ENCODE peak calls at places on chromosomes 3 and 15, in five cellular contexts. One of them, this sample, is unnamed.

GRCh38 chr3:81302045-81302444 is 459.4 kb downstream of the GBE1 start:
- DNase-seq in ELR: peak; percentile 66
- DNase-seq in A549: peak; percentile 45
- DNase-seq in T-cell: no peak
- DNase-seq in AG10803: peak; percentile 58
- DNase-seq in this sample: no peak

GRCh38 chr15:64050281-64051092 is 4.2 kb upstream of the DAPK2 start:
- DNase-seq in ELR: no peak
- DNase-seq in A549: peak; percentile 52
- DNase-seq in T-cell: no peak
- DNase-seq in AG10803: no peak
- DNase-seq in this sample: no peak

GRCh38 chr3:64399205-64399800 is 174.0 kb upstream of the PRICKLE2 start:
- DNase-seq in ELR: peak; percentile 76
- DNase-seq in A549: peak; percentile 35
- DNase-seq in T-cell: no peak
- DNase-seq in AG10803: peak; percentile 65
- DNase-seq in this sample: no peak

GRCh38 chr3:161890147-161890625 is 393.6 kb downstream of the OTOL1 start:
- DNase-seq in ELR: peak; percentile 91
- DNase-seq in A549: peak; percentile 31
- DNase-seq in T-cell: no peak
- DNase-seq in AG10803: peak; percentile 87
- DNase-seq in this sample: no peak

GRCh38 chr15:99104788-99105515 is at the start of gene SYNM:
- DNase-seq in ELR: peak; percentile 72
- DNase-seq in A549: peak; percentile 94
- DNase-seq in T-cell: peak; percentile 7
- DNase-seq in AG10803: peak; percentile 68
- DNase-seq in this sample: no peak

GRCh38 chr3:129068291-129068886 is 7.8 kb downstream of the GP9 start:
- DNase-seq in ELR: no peak
- DNase-seq in A549: no peak
- DNase-seq in T-cell: no peak
- DNase-seq in AG10803: no peak
- DNase-seq in this sample: peak; percentile 55

GRCh38 chr15:70584838-70585706 is 178.3 kb downstream of the UACA start:
- DNase-seq in ELR: peak; percentile 74
- DNase-seq in A549: peak; percentile 77
- DNase-seq in T-cell: peak; percentile 62
- DNase-seq in AG10803: peak; percentile 24
- DNase-seq in this sample: peak; percentile 30

GRCh38 chr15:61829514-61829889 is 230.7 kb downstream of the VPS13C start:
- DNase-seq in ELR: no peak
- DNase-seq in A549: no peak
- DNase-seq in T-cell: no peak
- DNase-seq in AG10803: no peak
- DNase-seq in this sample: no peak

GRCh38 chr15:51601801-51602200 is 20.8 kb downstream of the DMXL2 start:
- DNase-seq in ELR: no peak
- DNase-seq in A549: no peak
- DNase-seq in T-cell: no peak
- DNase-seq in AG10803: no peak
- DNase-seq in this sample: no peak

GRCh38 chr3:108133858-108134554 is 43.2 kb upstream of the CD47 start:
- DNase-seq in ELR: no peak
- DNase-seq in A549: no peak
- DNase-seq in T-cell: no peak
- DNase-seq in AG10803: no peak
- DNase-seq in this sample: no peak

GRCh38 chr3:64074895-64075679 is 51.8 kb upstream of the PSMD6 start:
- DNase-seq in ELR: no peak
- DNase-seq in A549: no peak
- DNase-seq in T-cell: no peak
- DNase-seq in AG10803: no peak
- DNase-seq in this sample: no peak

GRCh38 chr3:138409171-138409570 is 25.2 kb upstream of the ESYT3 start:
- DNase-seq in ELR: no peak
- DNase-seq in A549: no peak
- DNase-seq in T-cell: no peak
- DNase-seq in AG10803: peak; percentile 18
- DNase-seq in this sample: no peak

GRCh38 chr15:46304320-46304719 is 669.5 kb downstream of the SQOR start:
- DNase-seq in ELR: peak; percentile 21
- DNase-seq in A549: peak; percentile 2
- DNase-seq in T-cell: no peak
- DNase-seq in AG10803: no peak
- DNase-seq in this sample: no peak

GRCh38 chr3:29757054-29757777 is 476.3 kb downstream of the RBMS3 start:
- DNase-seq in ELR: peak; percentile 61
- DNase-seq in A549: no peak
- DNase-seq in T-cell: no peak
- DNase-seq in AG10803: peak; percentile 27
- DNase-seq in this sample: no peak

GRCh38 chr3:187186801-187187421 is 10.4 kb upstream of the RTP1 start:
- DNase-seq in ELR: peak; percentile 69
- DNase-seq in A549: no peak
- DNase-seq in T-cell: no peak
- DNase-seq in AG10803: peak; percentile 67
- DNase-seq in this sample: no peak

GRCh38 chr15:32828507-32829186 is 110.8 kb downstream of the GREM1 start:
- DNase-seq in ELR: peak; percentile 94
- DNase-seq in A549: peak; percentile 67
- DNase-seq in T-cell: no peak
- DNase-seq in AG10803: peak; percentile 92
- DNase-seq in this sample: no peak

GRCh38 chr3:19457449-19457848 is 309.1 kb downstream of the KCNH8 start:
- DNase-seq in ELR: no peak
- DNase-seq in A549: no peak
- DNase-seq in T-cell: no peak
- DNase-seq in AG10803: no peak
- DNase-seq in this sample: no peak

GRCh38 chr3:46660543-46661523 is 32.6 kb downstream of the ALS2CL start:
- DNase-seq in ELR: peak; percentile 14
- DNase-seq in A549: no peak
- DNase-seq in T-cell: no peak
- DNase-seq in AG10803: no peak
- DNase-seq in this sample: no peak

GRCh38 chr3:87367752-87368151 is 91.4 kb upstream of the POU1F1 start:
- DNase-seq in ELR: no peak
- DNase-seq in A549: no peak
- DNase-seq in T-cell: no peak
- DNase-seq in AG10803: no peak
- DNase-seq in this sample: no peak

GRCh38 chr3:128074851-128075515 is 22.7 kb downstream of the SEC61A1 start:
- DNase-seq in ELR: peak; percentile 29
- DNase-seq in A549: no peak
- DNase-seq in T-cell: no peak
- DNase-seq in AG10803: no peak
- DNase-seq in this sample: no peak

GRCh38 chr3:107251819-107252218 is 125.4 kb upstream of the CCDC54 start:
- DNase-seq in ELR: no peak
- DNase-seq in A549: no peak
- DNase-seq in T-cell: no peak
- DNase-seq in AG10803: no peak
- DNase-seq in this sample: no peak

GRCh38 chr15:29805043-29805707 is 17.1 kb downstream of the TJP1 start:
- DNase-seq in ELR: peak; percentile 33
- DNase-seq in A549: no peak
- DNase-seq in T-cell: no peak
- DNase-seq in AG10803: peak; percentile 81
- DNase-seq in this sample: no peak

GRCh38 chr3:175526609-175527280 is 667.6 kb downstream of the NAALADL2 start:
- DNase-seq in ELR: peak; percentile 12
- DNase-seq in A549: no peak
- DNase-seq in T-cell: no peak
- DNase-seq in AG10803: no peak
- DNase-seq in this sample: no peak

GRCh38 chr15:89893027-89893426 is 767 bp downstream of the AP3S2 start:
- DNase-seq in ELR: peak; percentile 22
- DNase-seq in A549: no peak
- DNase-seq in T-cell: no peak
- DNase-seq in AG10803: peak; percentile 54
- DNase-seq in this sample: no peak

GRCh38 chr3:30673425-30674341 is 67.3 kb downstream of the TGFBR2 start:
- DNase-seq in ELR: no peak
- DNase-seq in A549: no peak
- DNase-seq in T-cell: no peak
- DNase-seq in AG10803: no peak
- DNase-seq in this sample: no peak